ENCODE peak calls at places on chromosomes 5 and 9, in six cellular contexts. O is epithelial cell of esophagus; N is naive thymus-derived CD4-positive, alpha-beta T cell; U is neural progenitor cell; W is IMR-90; V is kidney epithelial cell. M is an unnamed sample.

GRCh38 chr9:72915659-72916058 is 37.2 kb downstream of the ALDH1A1 start:
- DNase-seq in O (no peak), N (no peak), U (no peak), W (no peak), V (no peak), M (no peak)

GRCh38 chr5:75277463-75277862 is 40.8 kb upstream of the ANKRD31 start:
- DNase-seq in O (peak), N (no peak), U (no peak), W (no peak), V (no peak), M (no peak)

GRCh38 chr9:21592063-21592338 is 109.9 kb upstream of the IFNE start:
- DNase-seq in O (no peak), N (no peak), U (no peak), W (no peak), V (no peak), M (no peak)

GRCh38 chr5:124746916-124747769 is 704 bp upstream of the ZNF608 start:
- DNase-seq in O (peak), N (no peak), U (peak), W (peak), V (peak), M (peak)

GRCh38 chr9:117247271-117247670 is 167.6 kb downstream of the ASTN2 start:
- DNase-seq in O (no peak), N (no peak), U (peak), W (no peak), V (no peak), M (no peak)

GRCh38 chr9:92432972-92433548 is 8.8 kb upstream of the OMD start:
- DNase-seq in O (no peak), N (no peak), U (no peak), W (no peak), V (no peak), M (no peak)

GRCh38 chr5:87844449-87844848 is 424.2 kb downstream of the TMEM161B start:
- DNase-seq in O (no peak), N (no peak), U (no peak), W (no peak), V (no peak), M (no peak)

GRCh38 chr5:53478411-53479044 is 1.9 kb upstream of the FST start:
- DNase-seq in O (peak), N (no peak), U (peak), W (peak), V (no peak), M (no peak)

GRCh38 chr5:175254155-175254554 is 189.8 kb downstream of the DRD1 start:
- DNase-seq in O (no peak), N (no peak), U (no peak), W (peak), V (no peak), M (no peak)

GRCh38 chr5:157063776-157064430 is 5.0 kb upstream of the HAVCR1 start:
- DNase-seq in O (no peak), N (no peak), U (no peak), W (no peak), V (no peak), M (no peak)

GRCh38 chr5:67215592-67216471 is 19.2 kb upstream of the CD180 start:
- DNase-seq in O (no peak), N (peak), U (no peak), W (peak), V (no peak), M (no peak)

GRCh38 chr9:87546704-87547103 is 49.0 kb downstream of the DAPK1 start:
- DNase-seq in O (peak), N (no peak), U (no peak), W (no peak), V (no peak), M (no peak)

GRCh38 chr5:83009408-83009807 is 67.8 kb downstream of the TMEM167A start:
- DNase-seq in O (no peak), N (no peak), U (no peak), W (no peak), V (no peak), M (no peak)

GRCh38 chr5:14528115-14528514 is 53.5 kb upstream of the OTULINL start:
- DNase-seq in O (no peak), N (no peak), U (no peak), W (no peak), V (no peak), M (no peak)

GRCh38 chr9:15298362-15298761 is 8.7 kb downstream of the TTC39B start:
- DNase-seq in O (no peak), N (no peak), U (no peak), W (no peak), V (no peak), M (no peak)

DNA sequence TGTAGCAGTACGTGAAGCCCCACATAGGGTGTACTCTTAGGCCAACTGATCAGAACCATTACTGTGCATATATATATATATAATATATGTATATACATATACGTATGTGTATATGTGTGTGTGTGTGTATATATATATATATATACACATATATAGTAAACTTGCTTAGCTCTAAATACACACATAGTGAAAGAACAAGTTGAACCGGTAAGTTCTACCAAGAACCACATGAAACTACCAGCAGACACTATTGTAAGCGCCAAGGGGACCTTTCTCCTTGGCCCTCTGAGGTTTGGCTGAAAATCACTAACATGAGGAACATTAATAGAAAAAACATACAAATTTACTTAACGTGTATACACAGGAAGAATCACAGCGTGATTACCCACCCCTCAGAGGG is 1.8 kb upstream of the TARS1 start:
- DNase-seq in O (peak), N (no peak), U (no peak), W (no peak), V (no peak), M (no peak)
- H3K4me3 ChIP-seq in O (peak), N (no peak), U (peak), W (peak), V (peak), M (peak)

DNA sequence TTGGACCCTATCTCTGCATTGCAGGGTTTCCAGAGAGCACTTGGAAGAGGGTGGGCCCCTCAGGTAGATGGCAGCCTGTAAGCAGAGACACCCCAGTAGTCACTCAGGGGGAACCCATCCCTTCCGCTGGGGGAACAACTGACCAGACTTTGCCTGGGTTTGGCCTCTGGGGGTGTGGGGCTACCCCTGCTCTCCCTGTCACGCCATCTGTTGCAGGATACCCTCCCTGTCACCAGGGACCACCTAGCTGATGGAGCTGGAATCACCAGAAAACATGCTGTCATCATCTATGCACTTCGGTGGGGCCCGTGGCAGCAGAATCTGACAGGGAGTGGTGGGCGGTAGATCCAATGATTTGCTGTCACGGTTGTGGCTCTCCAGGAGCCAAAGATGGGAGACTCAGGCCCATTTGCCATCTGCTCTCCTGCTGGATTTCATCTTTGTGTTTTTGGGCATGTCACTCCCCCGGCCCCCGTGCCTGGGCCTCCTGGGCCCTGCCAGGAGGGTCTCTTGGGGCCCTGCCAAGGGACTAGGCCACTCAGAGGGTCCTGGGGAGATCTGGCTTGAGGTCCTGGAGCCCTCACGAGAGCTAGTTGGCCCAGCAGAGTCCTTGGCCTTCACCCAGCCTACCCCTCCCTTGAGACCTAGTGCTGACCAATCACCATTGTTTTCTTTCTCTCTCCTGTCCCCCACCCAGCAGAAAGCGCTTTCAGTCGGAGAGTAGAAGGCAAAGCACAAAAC is 46.0 kb downstream of the AMBP start:
- DNase-seq in O (no peak), N (no peak), U (no peak), W (no peak), V (no peak), M (no peak)
- H3K4me3 ChIP-seq in O (no peak), N (no peak), U (no peak), W (no peak), V (no peak), M (no peak)

GRCh38 chr9:23822331-23823169 is 3.5 kb downstream of the ELAVL2 start:
- DNase-seq in O (no peak), N (no peak), U (peak), W (no peak), V (no peak), M (no peak)
- H3K4me3 ChIP-seq in O (peak), N (no peak), U (peak), W (no peak), V (no peak), M (no peak)

GRCh38 chr5:90474235-90475107 is at the start of the genes MBLAC2 and POLR3G:
- DNase-seq in O (peak), N (peak), U (peak), W (peak), V (peak), M (peak)

GRCh38 chr5:90473321-90474234 is 993 bp downstream of the MBLAC2 start:
- DNase-seq in O (peak), N (peak), U (peak), W (peak), V (no peak), M (no peak)

GRCh38 chr5:90477073-90477472 is 2.4 kb downstream of the POLR3G start:
- DNase-seq in O (no peak), N (no peak), U (peak), W (no peak), V (no peak), M (no peak)

GRCh38 chr5:90477816-90478215 is 3.2 kb downstream of the POLR3G start:
- DNase-seq in O (no peak), N (no peak), U (no peak), W (no peak), V (no peak), M (no peak)

DNA sequence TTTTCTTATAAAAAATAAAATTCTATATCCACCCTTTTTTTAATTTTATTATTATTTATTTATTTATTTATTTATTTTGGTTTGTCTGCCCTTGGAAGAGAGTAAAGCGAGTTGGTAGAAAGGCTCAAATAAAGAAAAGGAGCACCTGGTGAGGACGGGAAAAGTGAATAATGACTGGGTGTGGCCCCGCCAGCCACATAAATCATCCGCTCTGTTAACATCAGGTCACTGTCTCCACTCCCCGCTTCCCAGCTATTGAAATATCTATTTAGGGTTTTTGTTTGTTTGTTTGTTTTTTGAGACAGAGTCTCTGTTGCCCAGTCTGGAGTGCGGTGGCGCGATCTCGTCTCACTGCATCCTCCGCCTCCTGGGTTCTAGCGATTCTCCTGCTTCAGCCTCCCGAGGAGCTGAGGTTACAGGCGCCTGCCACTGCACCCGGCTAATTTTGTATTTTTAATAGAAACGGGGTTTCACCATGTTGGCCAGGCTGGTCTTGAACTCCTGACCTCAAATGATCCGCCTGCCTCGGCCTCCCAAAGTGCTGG is 844 bp downstream of the POLR3G start:
- DNase-seq in O (peak), N (no peak), U (no peak), W (no peak), V (no peak), M (no peak)
- H3K4me3 ChIP-seq in O (peak), N (no peak), U (peak), W (no peak), V (peak), M (peak)

GRCh38 chr5:106171132-106171531 is 1499.6 kb downstream of the EFNA5 start:
- DNase-seq in O (peak), N (no peak), U (no peak), W (no peak), V (no peak), M (no peak)
- H3K4me3 ChIP-seq in O (no peak), N (no peak), U (no peak), W (no peak), V (no peak), M (no peak)

GRCh38 chr9:107286057-107286456 is 3.0 kb downstream of the RAD23B start:
- DNase-seq in O (peak), N (no peak), U (no peak), W (peak), V (peak), M (no peak)
- H3K4me3 ChIP-seq in O (peak), N (peak), U (peak), W (peak), V (peak), M (peak)

GRCh38 chr5:573206-573605 is 38.9 kb upstream of the CEP72 start:
- DNase-seq in O (no peak), N (no peak), U (no peak), W (no peak), V (no peak), M (no peak)
- H3K4me3 ChIP-seq in O (no peak), N (no peak), U (no peak), W (no peak), V (no peak), M (no peak)

GRCh38 chr9:19551124-19551929 is 142.5 kb downstream of the ACER2 start:
- DNase-seq in O (no peak), N (no peak), U (peak), W (peak), V (no peak), M (no peak)
- H3K4me3 ChIP-seq in O (no peak), N (no peak), U (no peak), W (peak), V (no peak), M (no peak)

GRCh38 chr5:142630927-142631539 is 54.9 kb downstream of the FGF1 start:
- DNase-seq in O (no peak), N (no peak), U (no peak), W (no peak), V (no peak), M (no peak)
- H3K4me3 ChIP-seq in O (no peak), N (no peak), U (no peak), W (no peak), V (no peak), M (no peak)